ENCODE peak calls at places on chromosomes 5 and 9, in ten cellular contexts. D, A, U, P, F, B, Z, N, I and S are unnamed samples.

GRCh38 chr5:172868924-172869565 is 35.0 kb downstream of the ERGIC1 start:
- DNase-seq in D (no peak), A (peak), U (peak), P (peak), F (peak), B (peak), Z (peak), N (no peak), I (peak), S (no peak)

GRCh38 chr5:89313044-89313443 is 430.1 kb upstream of the MEF2C start:
- DNase-seq in D (no peak), A (peak), U (no peak), P (no peak), F (no peak), B (peak), Z (no peak), N (no peak), I (peak), S (no peak)

GRCh38 chr9:134634667-134635230 is 6.9 kb upstream of the COL5A1 start:
- DNase-seq in D (no peak), A (no peak), U (no peak), P (peak), F (peak), B (no peak), Z (no peak), N (no peak), I (no peak), S (no peak)

GRCh38 chr5:128913551-128913950 is 51.7 kb upstream of the SLC27A6 start:
- DNase-seq in D (no peak), A (no peak), U (no peak), P (no peak), F (no peak), B (no peak), Z (no peak), N (no peak), I (no peak), S (no peak)

GRCh38 chr5:57176350-57176857 is 2.5 kb downstream of the GPBP1 start:
- DNase-seq in D (no peak), A (peak), U (no peak), P (no peak), F (no peak), B (peak), Z (no peak), N (no peak), I (peak), S (no peak)

GRCh38 chr9:110180713-110181434 is 27.1 kb downstream of the C9orf152 start:
- DNase-seq in D (no peak), A (peak), U (peak), P (peak), F (peak), B (no peak), Z (no peak), N (no peak), I (peak), S (no peak)

GRCh38 chr9:15469406-15469805 is 41.4 kb downstream of the PSIP1 start:
- DNase-seq in D (no peak), A (no peak), U (no peak), P (no peak), F (no peak), B (no peak), Z (no peak), N (no peak), I (no peak), S (no peak)

GRCh38 chr9:18976368-18977238 is 56.4 kb downstream of the SAXO1 start:
- DNase-seq in D (no peak), A (peak), U (no peak), P (no peak), F (no peak), B (peak), Z (no peak), N (no peak), I (peak), S (no peak)

GRCh38 chr5:119336846-119337564 is 18.8 kb upstream of the TNFAIP8 start:
- DNase-seq in D (no peak), A (no peak), U (no peak), P (no peak), F (no peak), B (no peak), Z (no peak), N (no peak), I (no peak), S (no peak)

GRCh38 chr5:56310711-56311204 is 77.6 kb upstream of the ANKRD55 start:
- DNase-seq in D (no peak), A (peak), U (no peak), P (no peak), F (peak), B (no peak), Z (no peak), N (no peak), I (peak), S (no peak)

GRCh38 chr9:131167146-131167692 is 41.8 kb downstream of the NUP214 start:
- DNase-seq in D (no peak), A (no peak), U (peak), P (no peak), F (no peak), B (peak), Z (no peak), N (no peak), I (peak), S (no peak)

GRCh38 chr9:25260056-25260455 is 418.2 kb downstream of the TUSC1 start:
- DNase-seq in D (no peak), A (no peak), U (no peak), P (no peak), F (no peak), B (no peak), Z (no peak), N (no peak), I (no peak), S (no peak)

GRCh38 chr9:81915801-81916505 is 12.3 kb upstream of the SPATA31D4 start:
- DNase-seq in D (no peak), A (peak), U (no peak), P (no peak), F (no peak), B (peak), Z (no peak), N (no peak), I (no peak), S (no peak)

GRCh38 chr9:110089681-110090370 is 118.1 kb downstream of the C9orf152 start:
- DNase-seq in D (no peak), A (no peak), U (peak), P (no peak), F (no peak), B (no peak), Z (no peak), N (no peak), I (no peak), S (peak)

GRCh38 chr9:127404631-127405030 is 7.7 kb downstream of the SLC2A8 start:
- DNase-seq in D (no peak), A (no peak), U (no peak), P (no peak), F (no peak), B (no peak), Z (no peak), N (no peak), I (no peak), S (no peak)

GRCh38 chr9:750264-750967 is 91.1 kb upstream of the DMRT1 start:
- DNase-seq in D (no peak), A (no peak), U (no peak), P (no peak), F (no peak), B (no peak), Z (no peak), N (no peak), I (no peak), S (no peak)

GRCh38 chr9:92206490-92206889 is 87.0 kb downstream of the IARS1 start:
- DNase-seq in D (no peak), A (peak), U (no peak), P (no peak), F (no peak), B (peak), Z (no peak), N (no peak), I (peak), S (no peak)

GRCh38 chr9:92943062-92943616 is 4.2 kb upstream of the FGD3 start:
- DNase-seq in D (no peak), A (no peak), U (no peak), P (no peak), F (no peak), B (no peak), Z (no peak), N (no peak), I (no peak), S (no peak)

GRCh38 chr9:120413121-120414048 is 166.6 kb downstream of the CDK5RAP2 start:
- DNase-seq in D (no peak), A (no peak), U (no peak), P (no peak), F (no peak), B (no peak), Z (no peak), N (peak), I (no peak), S (no peak)

GRCh38 chr5:170508036-170508435 is 4.2 kb downstream of the KCNIP1 start:
- DNase-seq in D (no peak), A (no peak), U (no peak), P (no peak), F (no peak), B (no peak), Z (no peak), N (no peak), I (no peak), S (no peak)

GRCh38 chr5:2751592-2752021 is at the start of gene IRX2:
- DNase-seq in D (peak), A (peak), U (peak), P (no peak), F (no peak), B (peak), Z (peak), N (peak), I (peak), S (peak)

GRCh38 chr9:137479892-137480685 is 21.0 kb upstream of the NSMF start:
- DNase-seq in D (no peak), A (no peak), U (no peak), P (no peak), F (no peak), B (no peak), Z (no peak), N (no peak), I (no peak), S (no peak)

GRCh38 chr5:14686517-14686916 is 22.0 kb downstream of the OTULIN start:
- DNase-seq in D (no peak), A (no peak), U (no peak), P (no peak), F (no peak), B (no peak), Z (no peak), N (no peak), I (no peak), S (no peak)

GRCh38 chr9:127366594-127366993 is 30.4 kb upstream of the SLC2A8 start:
- DNase-seq in D (no peak), A (no peak), U (no peak), P (no peak), F (no peak), B (no peak), Z (no peak), N (no peak), I (no peak), S (no peak)

GRCh38 chr5:5140051-5141010 is at the start of gene ADAMTS16:
- DNase-seq in D (peak), A (no peak), U (no peak), P (no peak), F (no peak), B (no peak), Z (no peak), N (peak), I (no peak), S (no peak)

GRCh38 chr9:109907400-109907799 is 127.4 kb downstream of the PALM2AKAP2 start:
- DNase-seq in D (no peak), A (peak), U (peak), P (no peak), F (peak), B (no peak), Z (peak), N (peak), I (no peak), S (no peak)

GRCh38 chr9:116817762-116818161 is 130.7 kb downstream of the TRIM32 start:
- DNase-seq in D (no peak), A (no peak), U (no peak), P (no peak), F (no peak), B (no peak), Z (no peak), N (no peak), I (no peak), S (no peak)

GRCh38 chr9:2335260-2335659 is 286.3 kb upstream of the VLDLR start:
- DNase-seq in D (no peak), A (no peak), U (no peak), P (no peak), F (no peak), B (no peak), Z (no peak), N (no peak), I (no peak), S (no peak)

GRCh38 chr5:3181641-3182040 is 414.0 kb upstream of the IRX1 start:
- DNase-seq in D (no peak), A (no peak), U (no peak), P (no peak), F (no peak), B (no peak), Z (no peak), N (peak), I (no peak), S (no peak)

GRCh38 chr5:135177591-135177990 is 143.6 kb upstream of the PITX1 start:
- DNase-seq in D (no peak), A (no peak), U (no peak), P (no peak), F (no peak), B (no peak), Z (no peak), N (no peak), I (no peak), S (no peak)

GRCh38 chr5:135174315-135175096 is 140.5 kb upstream of the PITX1 start:
- DNase-seq in D (no peak), A (no peak), U (no peak), P (no peak), F (no peak), B (no peak), Z (no peak), N (peak), I (no peak), S (no peak)

GRCh38 chr5:135179308-135179980 is 145.4 kb upstream of the PITX1 start:
- DNase-seq in D (no peak), A (no peak), U (no peak), P (no peak), F (no peak), B (no peak), Z (no peak), N (peak), I (no peak), S (peak)

GRCh38 chr5:135178476-135179155 is 144.6 kb upstream of the PITX1 start:
- DNase-seq in D (no peak), A (no peak), U (no peak), P (no peak), F (no peak), B (no peak), Z (no peak), N (no peak), I (no peak), S (no peak)

DNA sequence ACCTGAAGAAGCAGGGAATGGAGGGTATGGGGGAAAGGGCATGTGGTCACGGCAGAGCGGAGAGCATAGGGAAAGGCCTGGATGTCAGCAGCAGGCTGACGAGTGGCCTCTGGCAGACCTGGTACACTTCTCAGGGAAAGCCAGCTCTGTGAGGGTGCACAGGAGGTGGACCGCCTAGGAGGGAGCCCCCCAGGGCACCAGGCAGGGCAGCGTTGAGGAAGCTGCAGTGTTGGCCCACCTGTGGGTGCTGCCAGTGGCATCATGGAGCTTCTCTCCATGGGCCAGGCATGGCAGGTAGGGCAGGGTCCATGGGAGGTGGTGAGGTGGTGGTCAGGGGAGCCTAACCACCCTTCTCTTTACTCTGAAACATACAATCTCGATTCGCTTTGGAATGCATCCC is 143.0 kb upstream of the PITX1 start:
- DNase-seq in D (no peak), A (no peak), U (no peak), P (no peak), F (no peak), B (no peak), Z (no peak), N (no peak), I (no peak), S (no peak)
- TF ChIP-seq CTCF in D (no peak), A (no peak), U (no peak), P (no peak), F (no peak), B (no peak), Z (no peak), N (no peak), I (no peak), S (no peak)

DNA sequence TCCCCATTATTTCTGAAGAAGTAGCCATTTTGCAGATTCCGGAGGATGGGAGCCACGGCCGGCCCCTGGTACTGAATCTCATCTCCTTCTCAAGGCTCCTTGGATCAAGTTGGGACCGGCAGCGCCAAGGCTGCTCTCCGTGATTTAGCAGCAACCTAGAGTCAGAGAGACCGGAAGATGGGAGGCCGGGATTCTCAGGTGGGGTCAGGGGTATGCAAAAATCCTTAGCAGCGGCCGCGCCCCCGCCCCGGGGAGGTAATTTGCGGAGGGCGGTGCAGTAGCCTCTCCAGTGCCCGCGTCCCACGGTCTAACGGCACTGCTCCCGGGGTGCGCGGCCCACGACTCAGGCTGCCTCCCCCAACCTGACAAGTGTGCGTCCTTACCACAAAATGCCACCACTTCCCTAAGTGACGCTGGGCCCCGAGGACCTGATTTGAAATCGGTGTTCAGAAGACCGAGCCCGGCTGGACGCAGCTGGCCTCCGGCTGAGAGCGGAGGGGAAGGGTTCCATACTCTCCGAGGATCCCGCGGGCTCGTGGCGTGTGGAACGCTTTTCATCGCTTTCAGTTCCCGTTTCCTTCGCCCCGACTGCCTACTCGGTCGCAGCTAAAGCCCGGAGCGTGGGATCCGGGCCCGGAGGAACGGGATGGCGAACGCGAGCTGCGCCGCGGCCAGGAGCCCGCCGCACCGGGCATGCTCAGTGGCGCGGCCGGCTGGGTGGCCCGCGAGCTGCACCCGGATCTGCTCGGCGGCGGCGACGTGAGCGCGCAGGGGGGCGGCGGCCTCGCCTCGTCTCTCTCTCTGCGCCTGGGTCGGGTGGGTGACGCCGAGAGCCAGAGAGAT is at the start of gene SCAMP1:
- DNase-seq in D (peak), A (peak), U (peak), P (peak), F (peak), B (peak), Z (peak), N (peak), I (peak), S (peak)
- TF ChIP-seq CTCF in D (no peak), A (peak), U (peak), P (peak), F (peak), B (no peak), Z (peak), N (peak), I (no peak), S (peak)

GRCh38 chr9:97396256-97396655 is 15.6 kb upstream of the TDRD7 start:
- DNase-seq in D (no peak), A (no peak), U (no peak), P (peak), F (no peak), B (no peak), Z (no peak), N (no peak), I (no peak), S (no peak)

GRCh38 chr9:97394881-97395280 is 17.0 kb upstream of the TDRD7 start:
- DNase-seq in D (no peak), A (no peak), U (no peak), P (peak), F (no peak), B (no peak), Z (no peak), N (no peak), I (no peak), S (no peak)

GRCh38 chr9:97397220-97397619 is 14.7 kb upstream of the TDRD7 start:
- DNase-seq in D (no peak), A (no peak), U (no peak), P (peak), F (no peak), B (peak), Z (no peak), N (no peak), I (peak), S (no peak)

GRCh38 chr9:97395745-97396144 is 16.2 kb upstream of the TDRD7 start:
- DNase-seq in D (no peak), A (no peak), U (no peak), P (peak), F (no peak), B (no peak), Z (no peak), N (no peak), I (no peak), S (no peak)

GRCh38 chr9:97398999-97399758 is 12.7 kb upstream of the TDRD7 start:
- DNase-seq in D (peak), A (peak), U (peak), P (peak), F (peak), B (peak), Z (peak), N (peak), I (peak), S (peak)
- TF ChIP-seq CTCF in D (peak), A (peak), U (peak), P (peak), F (peak), B (peak), Z (peak), N (peak), I (peak), S (peak)

DNA sequence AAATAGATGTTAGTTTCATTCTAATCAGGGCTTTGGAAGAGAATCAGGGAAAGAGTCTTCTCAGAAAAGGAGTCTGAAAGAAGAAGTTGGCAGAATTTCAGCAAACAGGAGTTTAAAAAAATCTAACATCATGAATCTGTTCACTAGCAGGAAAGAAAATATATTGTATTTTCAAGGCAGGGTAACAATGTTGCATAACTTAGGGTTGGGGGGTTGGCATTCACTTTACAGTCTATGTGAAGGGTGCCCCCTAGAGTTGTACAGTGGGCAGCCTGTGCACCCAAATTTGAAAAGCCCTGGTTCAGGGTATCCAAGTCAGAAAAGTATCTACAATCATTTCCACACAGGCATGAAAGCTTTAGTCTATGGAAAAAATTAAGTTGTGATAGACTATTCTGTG is 348.4 kb upstream of the SLC30A5 start:
- DNase-seq in D (no peak), A (peak), U (peak), P (no peak), F (no peak), B (peak), Z (no peak), N (no peak), I (peak), S (no peak)
- TF ChIP-seq CTCF in D (no peak), A (peak), U (no peak), P (no peak), F (no peak), B (peak), Z (peak), N (peak), I (peak), S (no peak)